ENCODE peak calls at places on chromosomes 3 and 15, in eight cellular contexts. A is lower lobe of right lung, E is ovary, L is A549, F is GM23338, I is heart right ventricle, J is K562, X is Panc1. G is an unnamed sample.

GRCh38 chr3:23735575-23736326 is 70.0 kb upstream of the UBE2E1 start:
- DNase-seq in E (peak; percentile 36), I (peak; percentile 58), A (no peak), L (no peak), X (no peak), J (no peak), F (no peak), G (no peak)

GRCh38 chr3:76789262-76789661 is 250.6 kb upstream of the ROBO2 start:
- DNase-seq in J (no peak), I (no peak), L (no peak), X (no peak), A (no peak), E (no peak), F (peak; percentile 26), G (no peak)

GRCh38 chr3:189458536-189458935 is 172.7 kb upstream of the TP63 start:
- DNase-seq in E (no peak), J (no peak), A (no peak), L (no peak), X (no peak), F (no peak), I (no peak), G (no peak)

GRCh38 chr3:25820372-25820771 is 30.5 kb downstream of the OXSM start:
- DNase-seq in A (no peak), I (peak; percentile 10), J (peak; percentile 19), F (peak; percentile 42), E (no peak), X (no peak), L (no peak), G (no peak)

GRCh38 chr15:101288905-101289513 is 6.0 kb downstream of the SNRPA1 start:
- DNase-seq in J (peak; percentile 67), I (no peak), A (no peak), F (peak; percentile 81), L (peak; percentile 85), X (no peak), E (no peak), G (peak; percentile 33)

GRCh38 chr3:182969853-182970252 is 10.5 kb downstream of the DCUN1D1 start:
- DNase-seq in I (no peak), L (no peak), A (no peak), X (no peak), E (no peak), F (no peak), J (peak; percentile 48), G (no peak)

GRCh38 chr3:187165144-187165543 is 25.8 kb upstream of the RPL39L start:
- DNase-seq in F (peak; percentile 95), X (peak; percentile 25), A (no peak), L (peak; percentile 21), E (no peak), J (peak; percentile 70), I (peak; percentile 45), G (peak; percentile 62)

GRCh38 chr3:143274291-143274690 is 154.7 kb downstream of the CHST2 start:
- DNase-seq in A (no peak), E (no peak), I (no peak), X (no peak), L (no peak), F (no peak), J (no peak), G (no peak)

GRCh38 chr3:31544634-31545033 is 11.9 kb downstream of the STT3B start:
- DNase-seq in F (no peak), J (peak; percentile 81), I (no peak), X (no peak), E (no peak), A (peak; percentile 60), L (no peak), G (no peak)

GRCh38 chr15:78599189-78599588 is 21.6 kb downstream of the CHRNA3 start:
- DNase-seq in I (no peak), J (peak; percentile 16), L (no peak), E (no peak), X (no peak), F (peak; percentile 22), A (no peak), G (no peak)

DNA sequence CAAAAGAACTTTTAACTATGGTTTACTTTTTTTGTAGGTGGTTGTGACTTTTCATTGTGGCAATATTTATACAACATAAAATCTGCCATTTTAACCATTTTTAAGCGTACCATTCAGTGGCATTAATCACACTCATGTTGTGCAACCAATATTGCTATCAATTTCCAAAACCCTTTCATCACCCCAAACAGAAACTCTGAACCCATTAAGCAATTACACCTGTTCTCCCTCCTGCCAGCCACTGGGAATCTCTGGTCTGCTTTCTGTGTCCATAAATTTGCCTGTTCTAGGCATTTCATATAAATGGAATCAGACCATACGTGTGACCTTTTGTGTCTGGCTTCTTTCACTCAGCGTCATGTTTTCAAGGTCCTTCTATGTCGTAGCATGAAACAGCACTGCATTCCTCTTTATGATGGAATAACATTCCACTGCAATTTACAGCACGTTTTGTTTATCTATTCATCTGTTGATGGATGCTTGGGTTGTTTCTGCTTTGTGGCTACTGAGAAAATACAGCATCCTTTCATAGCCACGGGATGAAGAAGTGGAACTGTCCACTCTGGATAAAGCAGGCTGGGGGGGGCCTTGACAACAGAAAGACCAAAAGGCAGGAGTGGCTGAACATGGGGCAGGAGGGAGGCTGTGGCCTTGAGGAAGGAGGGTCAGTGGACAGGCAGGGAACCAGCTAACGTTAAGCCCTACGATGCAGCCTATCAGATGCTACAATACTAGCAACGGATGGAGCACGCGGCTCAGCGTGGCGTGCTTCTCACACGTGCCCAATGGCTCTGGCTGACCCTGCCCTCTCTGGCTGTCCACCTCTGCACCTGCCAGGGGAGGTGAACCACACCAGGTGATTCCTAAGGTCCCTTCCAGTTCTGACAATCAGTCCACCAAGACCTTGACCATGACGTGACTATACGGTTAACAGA is 110.9 kb downstream of the SEC22A start:
- DNase-seq in I (no peak), J (no peak), L (no peak), A (peak; percentile 34), X (no peak), F (no peak), E (no peak), G (no peak)
- H3K4me1 ChIP-seq in I (peaks cover 12% of the 10 kb centered on the region), J (no peaks in the 10 kb centered on the region), L (peaks cover 10% of the 10 kb centered on the region), A (no peaks in the 10 kb centered on the region), X (no peaks in the 10 kb centered on the region), F (peaks cover 60% of the 10 kb centered on the region), E (no peaks in the 10 kb centered on the region), G (no peaks in the 10 kb centered on the region)

GRCh38 chr3:52771334-52771681 is 568 bp upstream of the NEK4 start:
- DNase-seq in X (no peak), A (no peak), F (peak; percentile 43), I (no peak), J (no peak), L (no peak), E (no peak), G (no peak)
- TF ChIP-seq CTCF in X (no peak), A (no peak), F (no peak), I (no peak), J (no peak), L (no peak), E (no peak), G (no peak)

DNA sequence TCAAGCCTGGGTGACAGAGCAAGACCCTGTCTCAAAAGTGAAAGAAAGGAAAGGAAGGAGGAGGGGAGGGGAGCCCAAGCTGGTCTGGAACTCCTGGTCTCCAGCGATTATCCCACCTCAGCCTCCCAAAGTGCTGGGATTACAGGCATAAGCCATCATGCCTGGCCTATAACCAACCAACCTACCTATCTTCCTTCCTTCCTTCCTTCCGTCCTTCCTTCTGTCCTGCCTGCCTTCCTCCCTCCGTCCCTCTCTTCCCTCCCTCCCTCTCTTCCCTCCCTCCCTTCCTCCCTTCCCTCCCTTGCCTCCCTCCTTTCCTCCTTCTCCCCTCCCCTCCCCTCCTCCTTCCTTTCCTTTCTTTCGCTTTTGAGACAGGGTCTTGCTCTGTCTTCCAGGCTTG is 56.7 kb upstream of the HACD2 start:
- DNase-seq in L (no peak), E (no peak), X (no peak), J (no peak), F (no peak), A (no peak), I (no peak), G (no peak)
- H3K4me1 ChIP-seq in L (no peaks in the 10 kb centered on the region), E (peaks cover 4% of the 10 kb centered on the region), X (no peaks in the 10 kb centered on the region), J (peaks cover 2% of the 10 kb centered on the region), F (peaks cover 9% of the 10 kb centered on the region), A (no peaks in the 10 kb centered on the region), I (no peaks in the 10 kb centered on the region), G (no peaks in the 10 kb centered on the region)

GRCh38 chr3:78244136-78244535 is 1204.2 kb downstream of the ROBO2 start:
- DNase-seq in F (no peak), X (no peak), E (no peak), L (no peak), I (no peak), A (no peak), J (no peak), G (no peak)
- TF ChIP-seq CTCF in F (no peak), X (no peak), E (no peak), L (no peak), I (no peak), A (no peak), J (no peak), G (no peak)

GRCh38 chr3:99644017-99644416 is 5.6 kb downstream of the COL8A1 start:
- DNase-seq in E (no peak), J (no peak), X (no peak), I (no peak), L (no peak), F (no peak), A (no peak), G (no peak)
- H3K4me1 ChIP-seq in E (peaks cover 4% of the 10 kb centered on the region), J (no peaks in the 10 kb centered on the region), X (no peaks in the 10 kb centered on the region), I (no peaks in the 10 kb centered on the region), L (peaks cover 3% of the 10 kb centered on the region), F (peaks cover 22% of the 10 kb centered on the region), A (peaks cover 27% of the 10 kb centered on the region), G (peaks cover 17% of the 10 kb centered on the region)

DNA sequence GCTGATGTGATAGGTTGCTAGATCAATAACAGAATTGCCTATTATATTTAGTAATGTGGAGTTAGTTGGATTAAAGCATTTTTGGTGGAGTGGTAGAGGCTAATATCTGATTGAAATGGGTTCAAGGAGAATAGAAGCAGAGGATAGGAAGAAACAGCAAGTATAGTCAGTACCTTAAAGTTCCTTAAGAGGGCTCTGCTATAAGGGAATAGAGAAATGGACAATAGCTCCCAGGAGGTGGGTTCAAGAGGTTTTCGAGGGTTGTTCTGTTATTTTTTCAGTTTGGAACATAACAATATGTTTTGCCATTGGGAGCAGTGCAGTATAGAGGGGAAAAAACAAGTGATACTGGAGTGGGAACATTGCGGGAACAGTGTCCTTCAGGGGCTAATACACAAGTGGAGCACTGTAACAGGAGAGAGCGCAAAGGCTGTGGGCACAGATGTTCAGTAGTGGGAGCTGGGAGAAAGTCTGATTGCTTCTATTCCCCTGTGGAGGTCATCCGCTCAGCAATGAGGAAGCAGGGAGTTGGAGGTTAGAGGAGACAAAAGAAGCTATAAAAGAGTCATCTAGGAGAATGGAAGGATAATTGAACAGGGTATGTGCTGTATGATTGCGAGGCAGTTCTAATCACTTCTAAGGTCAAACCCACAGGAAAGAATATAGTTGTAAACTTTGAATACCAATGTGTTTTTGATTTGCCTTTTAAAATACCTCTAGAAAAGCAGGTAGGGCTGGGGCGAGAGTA is 3.3 kb downstream of the MRPS11 start:
- DNase-seq in J (no peak), X (no peak), A (no peak), E (no peak), I (no peak), L (no peak), F (peak; percentile 27), G (no peak)
- TF ChIP-seq CTCF in J (no peak), X (peak; percentile 20), A (no peak), E (no peak), I (no peak), L (no peak), F (peak; percentile 24), G (no peak)

GRCh38 chr3:51673181-51673801 is 2.2 kb downstream of the TEX264 start:
- DNase-seq in X (no peak), L (no peak), I (no peak), E (peak; percentile 3), F (no peak), A (no peak), J (no peak), G (no peak)
- H3K4me1 ChIP-seq in X (peaks cover 20% of the 10 kb centered on the region), L (peaks cover 18% of the 10 kb centered on the region), I (peaks cover 30% of the 10 kb centered on the region), E (peaks cover 3% of the 10 kb centered on the region), F (peaks cover 15% of the 10 kb centered on the region), A (peaks cover 50% of the 10 kb centered on the region), J (peaks cover 26% of the 10 kb centered on the region), G (no peaks in the 10 kb centered on the region)

G was measured in tibial nerve.